ENCODE peak calls at places on chromosome 17, in nine cellular contexts. U, O, D, P, K, Q, N, I and A are unnamed samples.
A peak's percentile ranks its signal among the peaks of the same experiment; 100 is the strongest.

GRCh38 chr17:2814499-2815341 is 18.5 kb downstream of the RAP1GAP2 start:
- DNase-seq in I (no peak), K (no peak), U (no peak), N (no peak), O (peak; percentile 82), Q (peak; percentile 80), D (peak; percentile 32), P (no peak), A (no peak)

GRCh38 chr17:30021708-30022317 is 80.4 kb downstream of the EFCAB5 start:
- DNase-seq in U (no peak), P (peak; percentile 45), I (no peak), K (peak; percentile 33), N (peak; percentile 47), D (no peak), Q (peak; percentile 72), O (no peak), A (no peak)

GRCh38 chr17:71757156-71757555 is 363.7 kb upstream of the SOX9 start:
- DNase-seq in P (no peak), K (no peak), D (no peak), Q (no peak), O (no peak), U (no peak), N (peak; percentile 43), I (no peak), A (no peak)

GRCh38 chr17:63240106-63240505 is 206.0 kb downstream of the CYB561 start:
- DNase-seq in U (no peak), O (no peak), Q (no peak), K (no peak), D (no peak), I (no peak), N (no peak), P (peak; percentile 86), A (no peak)

GRCh38 chr17:74429604-74430384 is 2.1 kb upstream of the GPRC5C start:
- DNase-seq in Q (peak; percentile 49), I (no peak), N (no peak), O (no peak), K (peak; percentile 32), P (no peak), D (peak; percentile 58), U (peak; percentile 47), A (no peak)

GRCh38 chr17:9074106-9074505 is 52.8 kb downstream of the NTN1 start:
- DNase-seq in N (peak; percentile 20), O (no peak), D (peak; percentile 27), U (no peak), I (no peak), P (no peak), K (no peak), Q (no peak), A (no peak)

GRCh38 chr17:50768348-50768761 is 1.0 kb upstream of the ANKRD40CL start:
- DNase-seq in P (no peak), N (no peak), O (no peak), U (no peak), K (no peak), I (no peak), D (peak; percentile 50), Q (no peak), A (no peak)

GRCh38 chr17:39791296-39791992 is 53.7 kb downstream of the GRB7 start:
- DNase-seq in I (no peak), N (no peak), D (no peak), U (no peak), Q (no peak), O (no peak), K (no peak), P (no peak), A (no peak)

GRCh38 chr17:80884811-80885210 is 106.8 kb upstream of the CHMP6 start:
- DNase-seq in N (no peak), P (no peak), O (no peak), U (no peak), K (no peak), D (no peak), Q (no peak), I (no peak), A (peak; percentile 14)

GRCh38 chr17:31448467-31449077 is 57.1 kb downstream of the RAB11FIP4 start:
- DNase-seq in Q (no peak), N (peak; percentile 55), P (no peak), U (no peak), D (no peak), K (no peak), O (no peak), I (no peak), A (no peak)

GRCh38 chr17:82444941-82445521 is 5.5 kb downstream of the CYBC1 start:
- DNase-seq in I (no peak), D (peak; percentile 26), Q (no peak), P (no peak), K (no peak), N (no peak), U (no peak), O (no peak), A (no peak)

GRCh38 chr17:75064867-75065561 is 18.0 kb downstream of the KCTD2 start:
- DNase-seq in Q (no peak), O (no peak), N (no peak), K (no peak), I (no peak), P (no peak), U (no peak), D (peak; percentile 68), A (no peak)

GRCh38 chr17:80953471-80954315 is 37.9 kb upstream of the CHMP6 start:
- DNase-seq in Q (no peak), D (no peak), I (no peak), K (no peak), U (no peak), N (no peak), P (no peak), O (no peak), A (peak; percentile 37)

GRCh38 chr17:56653877-56654276 is 60.4 kb downstream of the NOG start:
- DNase-seq in O (peak; percentile 32), K (peak; percentile 69), I (no peak), Q (peak; percentile 86), D (peak; percentile 86), P (no peak), U (no peak), N (peak; percentile 70), A (no peak)

GRCh38 chr17:58969156-58969555 is 137.5 kb downstream of the TRIM37 start:
- DNase-seq in K (peak; percentile 41), O (no peak), D (no peak), Q (no peak), N (no peak), U (no peak), I (no peak), P (no peak), A (no peak)